ENCODE peak calls at places on chromosomes 4 and X, in six cellular contexts. One of them, this sample, is unnamed.

GRCh38 chrX:153707406-153707805 is 16.8 kb downstream of the BCAP31 start:
- DNase-seq in left lung: no peak
- DNase-seq in immature natural killer cell: no peak
- DNase-seq in left cardiac atrium: no peak
- DNase-seq in NCI-H510A: no peak
- DNase-seq in ELR: no peak
- DNase-seq in this sample: no peak

GRCh38 chr4:155241225-155241624 is 32.8 kb downstream of the NPY2R start:
- DNase-seq in left lung: no peak
- DNase-seq in immature natural killer cell: no peak
- DNase-seq in left cardiac atrium: no peak
- DNase-seq in NCI-H510A: no peak
- DNase-seq in ELR: no peak
- DNase-seq in this sample: no peak

GRCh38 chr4:184934184-184934583 is 84.1 kb upstream of the HELT start:
- DNase-seq in left lung: no peak
- DNase-seq in immature natural killer cell: no peak
- DNase-seq in left cardiac atrium: no peak
- DNase-seq in NCI-H510A: no peak
- DNase-seq in ELR: peak
- DNase-seq in this sample: no peak

GRCh38 chr4:83751336-83751949 is 215.5 kb downstream of the GPAT3 start:
- DNase-seq in left lung: no peak
- DNase-seq in immature natural killer cell: no peak
- DNase-seq in left cardiac atrium: no peak
- DNase-seq in NCI-H510A: no peak
- DNase-seq in ELR: peak
- DNase-seq in this sample: no peak

GRCh38 chr4:118964891-118965411 is 76.3 kb downstream of the SYNPO2 start:
- DNase-seq in left lung: no peak
- DNase-seq in immature natural killer cell: no peak
- DNase-seq in left cardiac atrium: no peak
- DNase-seq in NCI-H510A: no peak
- DNase-seq in ELR: no peak
- DNase-seq in this sample: no peak

GRCh38 chr4:91758487-91758886 is 545.3 kb upstream of the GRID2 start:
- DNase-seq in left lung: no peak
- DNase-seq in immature natural killer cell: no peak
- DNase-seq in left cardiac atrium: no peak
- DNase-seq in NCI-H510A: no peak
- DNase-seq in ELR: peak
- DNase-seq in this sample: no peak

GRCh38 chr4:128279624-128280225 is 7.9 kb downstream of the PGRMC2 start:
- DNase-seq in left lung: no peak
- DNase-seq in immature natural killer cell: no peak
- DNase-seq in left cardiac atrium: no peak
- DNase-seq in NCI-H510A: no peak
- DNase-seq in ELR: no peak
- DNase-seq in this sample: no peak

GRCh38 chrX:118665204-118665603 is 62.2 kb upstream of the IL13RA1 start:
- DNase-seq in left lung: no peak
- DNase-seq in immature natural killer cell: no peak
- DNase-seq in left cardiac atrium: no peak
- DNase-seq in NCI-H510A: no peak
- DNase-seq in ELR: no peak
- DNase-seq in this sample: no peak

GRCh38 chr4:48985976-48986653 is at the start of gene CWH43:
- DNase-seq in left lung: peak
- DNase-seq in immature natural killer cell: no peak
- DNase-seq in left cardiac atrium: no peak
- DNase-seq in NCI-H510A: no peak
- DNase-seq in ELR: no peak
- DNase-seq in this sample: peak

This sample was measured in thyroid gland.